ENCODE peak calls at places on chromosomes 6 and 20, in four cellular contexts. I, V, K and W are unnamed samples.

GRCh38 chr6:38933426-38933825 is 115.2 kb upstream of the GLP1R start:
- DNase-seq in V (no peak), I (no peak), K (no peak), W (no peak)

GRCh38 chr20:62322428-62323073 is 19.8 kb downstream of the ADRM1 start:
- DNase-seq in K (no peak), V (no peak), I (no peak), W (no peak)

GRCh38 chr6:25012657-25013056 is 76.9 kb upstream of the RIPOR2 start:
- DNase-seq in V (no peak), K (no peak), I (no peak), W (peak; percentile 55)

GRCh38 chr6:121222656-121223055 is 111.6 kb downstream of the TBC1D32 start:
- DNase-seq in K (no peak), I (no peak), V (no peak), W (no peak)

GRCh38 chr6:124960757-124961467 is 1.3 kb upstream of the RNF217 start:
- DNase-seq in I (no peak), V (no peak), K (no peak), W (no peak)

GRCh38 chr6:166925141-166925996 is 31.0 kb downstream of the RNASET2 start:
- DNase-seq in I (no peak), V (no peak), K (no peak), W (no peak)

GRCh38 chr20:650954-651353 is 2.0 kb downstream of the SRXN1 start:
- DNase-seq in I (no peak), K (no peak), V (no peak), W (no peak)

GRCh38 chr6:15253107-15254073 is 7.5 kb downstream of the JARID2 start:
- DNase-seq in I (no peak), V (no peak), K (no peak), W (no peak)

GRCh38 chr6:14270925-14271791 is 153.6 kb downstream of the CD83 start:
- DNase-seq in K (no peak), I (no peak), V (no peak), W (peak; percentile 25)

GRCh38 chr6:165049362-165049761 is 260.0 kb downstream of the C6orf118 start:
- DNase-seq in V (no peak), I (no peak), K (no peak), W (no peak)

GRCh38 chr6:166602928-166603690 is 16.6 kb upstream of the RAMACL start:
- DNase-seq in I (no peak), K (no peak), V (no peak), W (no peak)

GRCh38 chr20:5870462-5871021 is 79.8 kb downstream of the TRMT6 start:
- DNase-seq in V (no peak), K (no peak), I (no peak), W (no peak)

GRCh38 chr6:142940487-142940886 is 4.5 kb downstream of the HIVEP2 start:
- DNase-seq in K (no peak), V (no peak), I (no peak), W (no peak)

GRCh38 chr20:62961799-62962198 is 9.3 kb downstream of the SLC17A9 start:
- DNase-seq in V (no peak), K (no peak), I (no peak), W (no peak)

GRCh38 chr6:99092461-99092860 is 144.7 kb upstream of the FBXL4 start:
- DNase-seq in V (no peak), K (no peak), I (no peak), W (no peak)

GRCh38 chr6:99092009-99092408 is 144.3 kb upstream of the FBXL4 start:
- DNase-seq in V (no peak), K (no peak), I (no peak), W (no peak)

GRCh38 chr6:99099243-99099642 is 151.5 kb upstream of the FBXL4 start:
- DNase-seq in I (no peak), V (no peak), K (no peak), W (no peak)

GRCh38 chr6:99096186-99096585 is 148.4 kb upstream of the FBXL4 start:
- DNase-seq in I (no peak), K (no peak), V (no peak), W (no peak)

DNA sequence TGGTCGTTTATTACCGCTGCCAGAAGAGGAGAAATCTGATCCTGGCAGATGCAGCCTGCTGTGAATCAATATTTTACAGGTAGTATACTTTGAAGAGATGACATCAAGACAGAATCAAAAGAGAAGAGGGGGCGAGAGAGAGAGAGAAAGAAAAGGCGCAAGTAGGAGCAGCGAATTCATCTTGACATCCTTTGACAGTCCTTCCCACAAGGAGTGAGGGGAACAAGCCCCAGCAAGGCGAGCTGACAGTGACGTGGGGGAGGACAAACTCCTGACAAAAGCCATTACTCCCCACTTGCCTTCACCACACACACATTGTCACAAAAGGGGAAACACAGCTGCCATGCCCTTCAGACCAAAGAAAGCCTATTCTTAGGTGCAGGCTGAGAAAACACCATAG is 146.0 kb upstream of the FBXL4 start:
- DNase-seq in V (no peak), K (no peak), I (no peak), W (no peak)
- H3K4me3 ChIP-seq in V (no peak overlapping the region), K (no peak overlapping the region), I (no peak overlapping the region), W (no peak overlapping the region)

GRCh38 chr20:11912013-11912663 is 5.6 kb upstream of the BTBD3 start:
- DNase-seq in I (no peak), K (no peak), V (no peak), W (no peak)
- TF ChIP-seq CTCF in I (peak; percentile 63), K (no peak), V (peak; percentile 55), W (peak; percentile 46)

GRCh38 chr20:21387528-21387927 is 9.8 kb downstream of the NKX2-4 start:
- DNase-seq in K (no peak), I (no peak), V (no peak), W (no peak)

GRCh38 chr20:21388566-21388965 is 8.8 kb downstream of the NKX2-4 start:
- DNase-seq in I (no peak), K (no peak), V (no peak), W (no peak)

GRCh38 chr20:21381619-21382018 is 15.7 kb downstream of the NKX2-4 start:
- DNase-seq in V (no peak), I (no peak), K (no peak), W (no peak)

GRCh38 chr20:21380711-21381110 is 16.6 kb downstream of the NKX2-4 start:
- DNase-seq in V (no peak), I (no peak), K (no peak), W (no peak)

GRCh38 chr20:21384308-21384892 is 12.9 kb downstream of the NKX2-4 start:
- DNase-seq in V (no peak), I (no peak), K (no peak), W (no peak)
- H3K36me3 ChIP-seq in V (peaks cover 83% of the 10 kb centered on the region), I (peaks cover 30% of the 10 kb centered on the region), K (peaks cover 85% of the 10 kb centered on the region), W (peaks cover 3% of the 10 kb centered on the region)

GRCh38 chr6:45394586-45395095 is 16.9 kb upstream of the SUPT3H start:
- DNase-seq in I (no peak), K (no peak), V (no peak), W (no peak)

GRCh38 chr6:45398075-45398817 is 20.5 kb upstream of the SUPT3H start:
- DNase-seq in V (no peak), K (no peak), I (no peak), W (no peak)

DNA sequence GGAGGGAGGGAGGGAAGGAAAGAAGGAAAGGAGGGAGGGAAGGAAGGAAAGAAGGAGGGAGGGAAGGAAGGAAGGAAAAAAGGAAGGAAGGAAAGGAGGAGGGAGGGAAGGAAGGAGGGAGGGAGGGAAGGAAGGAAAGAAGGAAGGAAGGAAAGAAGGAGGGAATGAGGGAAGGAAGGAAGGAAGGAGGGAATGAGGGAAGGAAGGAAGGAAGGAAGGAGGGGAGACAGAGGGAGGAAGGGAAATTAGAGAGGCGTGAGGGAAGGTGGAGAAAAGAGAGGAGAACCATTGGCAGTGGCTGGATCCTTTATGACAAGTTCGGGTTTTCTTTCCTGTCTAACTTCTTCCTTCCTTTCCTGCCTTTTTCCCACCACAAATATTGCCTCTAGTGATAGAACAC is 22.3 kb upstream of the SUPT3H start:
- DNase-seq in K (no peak), I (no peak), V (no peak), W (no peak)
- H3K4me3 ChIP-seq in K (no peak overlapping the region), I (no peak overlapping the region), V (no peak overlapping the region), W (no peak overlapping the region)

DNA sequence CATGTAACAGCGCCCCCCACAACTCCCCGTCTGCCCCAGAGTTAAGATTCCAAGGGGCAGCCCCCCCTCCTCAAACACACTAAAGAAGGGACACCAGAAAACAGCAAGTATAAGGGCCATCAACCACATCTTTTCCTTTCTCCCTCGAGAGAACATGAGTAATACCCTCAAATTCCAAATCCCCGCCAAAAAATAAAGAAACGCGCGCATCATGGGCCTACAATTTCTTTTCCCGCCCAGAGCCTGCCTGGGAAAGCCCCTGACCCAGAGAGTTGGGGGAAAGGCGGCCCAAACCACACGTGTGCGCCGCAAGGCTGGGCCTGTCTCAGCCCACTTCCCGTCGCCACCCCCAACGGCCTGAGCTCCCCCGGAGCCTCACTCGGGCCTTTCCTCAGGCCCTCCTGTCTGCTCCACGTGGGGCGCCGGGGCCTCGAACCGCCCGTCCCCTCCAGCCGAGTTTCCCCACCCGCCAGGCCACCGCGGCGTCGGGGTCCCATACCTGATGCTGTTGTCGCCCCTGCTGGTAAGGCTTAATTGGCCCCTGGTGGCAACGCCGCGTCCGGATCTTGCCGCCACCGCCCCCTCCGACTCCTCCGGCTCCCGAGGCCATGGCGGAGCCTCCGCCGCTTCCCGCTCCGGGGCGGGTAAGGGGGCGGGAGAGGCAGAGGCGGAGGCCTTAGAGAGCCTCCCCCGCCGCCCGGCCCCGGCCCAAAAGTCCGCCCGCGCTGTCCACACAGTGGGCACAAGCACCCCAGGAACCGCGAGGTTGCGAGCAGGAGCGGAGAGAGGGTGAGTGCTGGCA is 746 bp downstream of the NUP153 start:
- DNase-seq in K (peak; percentile 41), I (no peak), V (peak; percentile 50), W (no peak)
- TF ChIP-seq CTCF in K (peak; percentile 17), I (peak; percentile 46), V (peak; percentile 26), W (peak; percentile 16)

GRCh38 chr6:43434943-43435342 is 7.6 kb downstream of the ABCC10 start:
- DNase-seq in V (no peak), I (no peak), K (no peak), W (no peak)
- H3K36me3 ChIP-seq in V (peaks cover 27% of the 10 kb centered on the region), I (no peaks in the 10 kb centered on the region), K (peaks cover 50% of the 10 kb centered on the region), W (peaks cover 9% of the 10 kb centered on the region)